ENCODE peak calls at places on chromosome 7, in seven cellular contexts. One of them, this sample, is unnamed.
A peak's percentile ranks its signal among the peaks of the same experiment; 100 is the strongest.

GRCh38 chr7:2787251-2787968 is 56.7 kb downstream of the GNA12 start:
- DNase-seq in Peyer's patch: no peak
- DNase-seq in Calu3: no peak
- DNase-seq in fibroblast of the aortic adventitia: no peak
- DNase-seq in A549: no peak
- DNase-seq in sigmoid colon: no peak
- DNase-seq in HFF-Myc: no peak
- DNase-seq in this sample: no peak

GRCh38 chr7:24842449-24843241 is 85.4 kb upstream of the GSDME start:
- DNase-seq in HFF-Myc: no peak
- DNase-seq in Peyer's patch: peak; percentile 55
- DNase-seq in A549: no peak
- DNase-seq in Calu3: peak; percentile 50
- DNase-seq in sigmoid colon: no peak
- DNase-seq in fibroblast of the aortic adventitia: peak; percentile 40
- DNase-seq in this sample: no peak

GRCh38 chr7:101436226-101436745 is 73.6 kb downstream of the COL26A1 start:
- DNase-seq in sigmoid colon: no peak
- DNase-seq in Calu3: no peak
- DNase-seq in A549: no peak
- DNase-seq in HFF-Myc: no peak
- DNase-seq in fibroblast of the aortic adventitia: no peak
- DNase-seq in Peyer's patch: no peak
- DNase-seq in this sample: no peak

GRCh38 chr7:30436046-30436445 is 42.5 kb downstream of the NOD1 start:
- DNase-seq in fibroblast of the aortic adventitia: no peak
- DNase-seq in A549: no peak
- DNase-seq in Calu3: no peak
- DNase-seq in Peyer's patch: no peak
- DNase-seq in sigmoid colon: peak; percentile 45
- DNase-seq in HFF-Myc: no peak
- DNase-seq in this sample: no peak

GRCh38 chr7:46515844-46516590 is 594.9 kb upstream of the IGFBP3 start:
- DNase-seq in A549: no peak
- DNase-seq in sigmoid colon: no peak
- DNase-seq in Calu3: peak; percentile 63
- DNase-seq in fibroblast of the aortic adventitia: no peak
- DNase-seq in Peyer's patch: no peak
- DNase-seq in HFF-Myc: no peak
- DNase-seq in this sample: no peak

GRCh38 chr7:26657139-26657753 is 207.1 kb downstream of the SKAP2 start:
- DNase-seq in Peyer's patch: no peak
- DNase-seq in Calu3: no peak
- DNase-seq in HFF-Myc: no peak
- DNase-seq in sigmoid colon: no peak
- DNase-seq in fibroblast of the aortic adventitia: no peak
- DNase-seq in A549: no peak
- DNase-seq in this sample: no peak

GRCh38 chr7:455110-455928 is 64.3 kb downstream of the PDGFA start:
- DNase-seq in fibroblast of the aortic adventitia: no peak
- DNase-seq in Calu3: peak; percentile 92
- DNase-seq in A549: no peak
- DNase-seq in Peyer's patch: no peak
- DNase-seq in sigmoid colon: no peak
- DNase-seq in HFF-Myc: no peak
- DNase-seq in this sample: peak; percentile 90

GRCh38 chr7:42152353-42153205 is 84.4 kb downstream of the GLI3 start:
- DNase-seq in sigmoid colon: no peak
- DNase-seq in fibroblast of the aortic adventitia: no peak
- DNase-seq in Calu3: no peak
- DNase-seq in HFF-Myc: no peak
- DNase-seq in A549: no peak
- DNase-seq in Peyer's patch: no peak
- DNase-seq in this sample: no peak

GRCh38 chr7:117875566-117875965 is 2.3 kb upstream of the CTTNBP2 start:
- DNase-seq in Calu3: no peak
- DNase-seq in sigmoid colon: no peak
- DNase-seq in HFF-Myc: no peak
- DNase-seq in A549: no peak
- DNase-seq in Peyer's patch: no peak
- DNase-seq in fibroblast of the aortic adventitia: no peak
- DNase-seq in this sample: no peak

GRCh38 chr7:10802011-10802410 is 171.7 kb upstream of the PHF14 start:
- DNase-seq in Peyer's patch: no peak
- DNase-seq in A549: no peak
- DNase-seq in Calu3: no peak
- DNase-seq in HFF-Myc: no peak
- DNase-seq in fibroblast of the aortic adventitia: no peak
- DNase-seq in sigmoid colon: no peak
- DNase-seq in this sample: no peak

GRCh38 chr7:23530901-23531793 is 634 bp downstream of the TRA2A start:
- DNase-seq in Peyer's patch: peak; percentile 55
- DNase-seq in HFF-Myc: no peak
- DNase-seq in Calu3: peak; percentile 65
- DNase-seq in sigmoid colon: peak; percentile 85
- DNase-seq in fibroblast of the aortic adventitia: peak; percentile 70
- DNase-seq in A549: peak; percentile 62
- DNase-seq in this sample: no peak

GRCh38 chr7:80640841-80641240 is 2.4 kb downstream of the CD36 start:
- DNase-seq in A549: no peak
- DNase-seq in sigmoid colon: no peak
- DNase-seq in HFF-Myc: no peak
- DNase-seq in Peyer's patch: no peak
- DNase-seq in fibroblast of the aortic adventitia: peak; percentile 51
- DNase-seq in Calu3: no peak
- DNase-seq in this sample: no peak

GRCh38 chr7:137728426-137728825 is 118.3 kb downstream of the DGKI start:
- DNase-seq in fibroblast of the aortic adventitia: no peak
- DNase-seq in sigmoid colon: no peak
- DNase-seq in Calu3: no peak
- DNase-seq in A549: no peak
- DNase-seq in HFF-Myc: no peak
- DNase-seq in Peyer's patch: no peak
- DNase-seq in this sample: no peak

GRCh38 chr7:128137096-128137655 is 103.9 kb upstream of the LEP start:
- DNase-seq in HFF-Myc: peak; percentile 40
- DNase-seq in Peyer's patch: no peak
- DNase-seq in Calu3: no peak
- DNase-seq in sigmoid colon: no peak
- DNase-seq in A549: no peak
- DNase-seq in fibroblast of the aortic adventitia: peak; percentile 14
- DNase-seq in this sample: no peak

GRCh38 chr7:47488969-47489342 is 93.0 kb downstream of the TNS3 start:
- DNase-seq in Calu3: no peak
- DNase-seq in sigmoid colon: no peak
- DNase-seq in fibroblast of the aortic adventitia: no peak
- DNase-seq in Peyer's patch: no peak
- DNase-seq in HFF-Myc: no peak
- DNase-seq in A549: no peak
- DNase-seq in this sample: no peak

GRCh38 chr7:26166681-26167266 is 14.8 kb downstream of the NFE2L3 start:
- DNase-seq in HFF-Myc: no peak
- DNase-seq in A549: no peak
- DNase-seq in fibroblast of the aortic adventitia: no peak
- DNase-seq in Calu3: no peak
- DNase-seq in Peyer's patch: no peak
- DNase-seq in sigmoid colon: no peak
- DNase-seq in this sample: no peak

GRCh38 chr7:69002416-69002815 is 595.9 kb upstream of the AUTS2 start:
- DNase-seq in HFF-Myc: no peak
- DNase-seq in A549: no peak
- DNase-seq in Calu3: no peak
- DNase-seq in sigmoid colon: no peak
- DNase-seq in Peyer's patch: no peak
- DNase-seq in fibroblast of the aortic adventitia: peak; percentile 68
- DNase-seq in this sample: no peak

GRCh38 chr7:149414745-149415390 is 46.0 kb downstream of the ZNF777 start:
- DNase-seq in A549: no peak
- DNase-seq in Peyer's patch: peak; percentile 48
- DNase-seq in HFF-Myc: peak; percentile 81
- DNase-seq in sigmoid colon: peak; percentile 87
- DNase-seq in Calu3: no peak
- DNase-seq in fibroblast of the aortic adventitia: peak; percentile 61
- DNase-seq in this sample: no peak

GRCh38 chr7:141497391-141497790 is 53.8 kb upstream of the AGK start:
- DNase-seq in fibroblast of the aortic adventitia: no peak
- DNase-seq in A549: no peak
- DNase-seq in Peyer's patch: no peak
- DNase-seq in Calu3: no peak
- DNase-seq in HFF-Myc: no peak
- DNase-seq in sigmoid colon: no peak
- DNase-seq in this sample: no peak

GRCh38 chr7:141501451-141501850 is 49.8 kb upstream of the AGK start:
- DNase-seq in Calu3: no peak
- DNase-seq in sigmoid colon: no peak
- DNase-seq in A549: no peak
- DNase-seq in Peyer's patch: no peak
- DNase-seq in HFF-Myc: no peak
- DNase-seq in fibroblast of the aortic adventitia: no peak
- DNase-seq in this sample: no peak

GRCh38 chr7:141495057-141495456 is 56.2 kb upstream of the AGK start:
- DNase-seq in sigmoid colon: no peak
- DNase-seq in HFF-Myc: no peak
- DNase-seq in Peyer's patch: no peak
- DNase-seq in Calu3: no peak
- DNase-seq in A549: no peak
- DNase-seq in fibroblast of the aortic adventitia: no peak
- DNase-seq in this sample: no peak

DNA sequence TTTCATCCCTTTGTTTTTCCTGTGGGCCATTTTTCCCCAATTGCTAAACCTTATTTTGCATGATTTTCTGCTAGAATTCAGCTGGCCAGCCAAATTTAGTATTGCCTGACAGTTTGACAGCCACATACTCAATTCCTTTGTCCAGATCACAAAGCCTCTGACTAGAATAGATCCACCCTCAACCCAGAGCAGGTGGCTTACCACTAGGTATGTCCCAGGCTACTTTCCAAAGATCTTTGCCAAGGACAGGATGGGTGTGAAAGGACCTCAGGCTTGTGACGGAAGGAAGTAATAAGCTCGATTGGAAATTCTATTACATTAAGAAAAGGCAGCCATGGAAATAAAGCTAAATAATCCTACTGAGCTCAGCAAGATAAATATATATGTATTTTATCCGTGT is 50.6 kb upstream of the AGK start:
- DNase-seq in A549: no peak
- DNase-seq in Calu3: no peak
- DNase-seq in sigmoid colon: no peak
- DNase-seq in Peyer's patch: no peak
- DNase-seq in fibroblast of the aortic adventitia: no peak
- DNase-seq in HFF-Myc: no peak
- DNase-seq in this sample: no peak
- TF ChIP-seq CTCF in A549: no peak
- TF ChIP-seq CTCF in Calu3: no peak
- TF ChIP-seq CTCF in sigmoid colon: no peak
- TF ChIP-seq CTCF in Peyer's patch: no peak
- TF ChIP-seq CTCF in fibroblast of the aortic adventitia: no peak
- TF ChIP-seq CTCF in HFF-Myc: no peak
- TF ChIP-seq CTCF in this sample: no peak

DNA sequence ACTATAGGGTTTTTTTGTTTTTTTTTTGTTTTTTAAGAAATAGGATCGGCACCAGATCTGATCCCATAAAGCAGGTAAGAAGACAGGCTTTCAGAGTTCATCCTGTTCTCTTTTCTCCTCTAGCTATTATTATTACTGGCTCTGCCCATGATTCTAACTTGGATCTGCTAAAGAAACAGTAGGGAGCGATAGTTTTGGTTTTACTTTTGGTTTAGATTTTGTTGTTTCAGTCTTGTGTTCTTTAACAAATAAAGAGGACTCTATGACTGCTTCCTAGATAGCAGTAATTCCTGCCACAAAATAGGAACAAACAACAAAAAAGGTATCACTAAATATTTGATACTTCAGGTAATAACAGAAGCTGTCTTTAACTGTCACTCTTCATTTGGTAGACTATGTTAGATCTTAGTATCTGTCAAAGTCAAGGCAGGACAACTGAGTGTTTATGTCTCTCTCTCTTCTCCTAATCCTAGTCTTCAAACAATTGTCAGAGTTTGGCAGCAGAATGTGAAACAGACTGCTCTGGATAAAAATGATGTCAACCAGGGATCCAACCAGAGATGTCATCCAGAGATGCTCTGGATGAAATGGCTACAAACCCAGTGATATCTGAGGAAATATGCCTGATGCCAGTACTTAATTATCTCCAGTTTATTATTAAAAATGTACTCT is 99.8 kb downstream of the KMT2C start:
- DNase-seq in Peyer's patch: no peak
- DNase-seq in A549: no peak
- DNase-seq in Calu3: no peak
- DNase-seq in fibroblast of the aortic adventitia: peak; percentile 32
- DNase-seq in HFF-Myc: no peak
- DNase-seq in sigmoid colon: no peak
- DNase-seq in this sample: no peak
- TF ChIP-seq CTCF in Peyer's patch: no peak
- TF ChIP-seq CTCF in A549: no peak
- TF ChIP-seq CTCF in Calu3: no peak
- TF ChIP-seq CTCF in fibroblast of the aortic adventitia: no peak
- TF ChIP-seq CTCF in HFF-Myc: no peak
- TF ChIP-seq CTCF in sigmoid colon: no peak
- TF ChIP-seq CTCF in this sample: no peak

GRCh38 chr7:83005410-83005809 is 157.3 kb downstream of the PCLO start:
- DNase-seq in A549: no peak
- DNase-seq in sigmoid colon: no peak
- DNase-seq in HFF-Myc: no peak
- DNase-seq in Peyer's patch: no peak
- DNase-seq in Calu3: no peak
- DNase-seq in fibroblast of the aortic adventitia: peak; percentile 1
- DNase-seq in this sample: no peak
- TF ChIP-seq CTCF in A549: peak; percentile 26
- TF ChIP-seq CTCF in sigmoid colon: no peak
- TF ChIP-seq CTCF in HFF-Myc: peak; percentile 8
- TF ChIP-seq CTCF in Peyer's patch: no peak
- TF ChIP-seq CTCF in Calu3: no peak
- TF ChIP-seq CTCF in fibroblast of the aortic adventitia: peak; percentile 7
- TF ChIP-seq CTCF in this sample: peak; percentile 70

GRCh38 chr7:123538189-123538714 is 3.9 kb upstream of the IQUB start:
- DNase-seq in Peyer's patch: no peak
- DNase-seq in sigmoid colon: no peak
- DNase-seq in HFF-Myc: peak; percentile 33
- DNase-seq in Calu3: no peak
- DNase-seq in A549: no peak
- DNase-seq in fibroblast of the aortic adventitia: peak; percentile 67
- DNase-seq in this sample: no peak

GRCh38 chr7:123538897-123539296 is 4.5 kb upstream of the IQUB start:
- DNase-seq in HFF-Myc: no peak
- DNase-seq in fibroblast of the aortic adventitia: no peak
- DNase-seq in Peyer's patch: no peak
- DNase-seq in Calu3: no peak
- DNase-seq in sigmoid colon: no peak
- DNase-seq in A549: no peak
- DNase-seq in this sample: no peak

GRCh38 chr7:123535517-123535916 is 1.1 kb upstream of the IQUB start:
- DNase-seq in sigmoid colon: no peak
- DNase-seq in HFF-Myc: no peak
- DNase-seq in fibroblast of the aortic adventitia: no peak
- DNase-seq in Calu3: no peak
- DNase-seq in A549: no peak
- DNase-seq in Peyer's patch: no peak
- DNase-seq in this sample: no peak

GRCh38 chr7:123534383-123535260 is at the start of gene IQUB:
- DNase-seq in HFF-Myc: peak; percentile 89
- DNase-seq in Peyer's patch: peak; percentile 99
- DNase-seq in fibroblast of the aortic adventitia: peak; percentile 96
- DNase-seq in A549: peak; percentile 88
- DNase-seq in sigmoid colon: peak; percentile 99
- DNase-seq in Calu3: peak; percentile 97
- DNase-seq in this sample: peak; percentile 97

GRCh38 chr7:123537026-123537642 is 2.7 kb upstream of the IQUB start:
- DNase-seq in Calu3: no peak
- DNase-seq in Peyer's patch: no peak
- DNase-seq in HFF-Myc: no peak
- DNase-seq in fibroblast of the aortic adventitia: peak; percentile 49
- DNase-seq in sigmoid colon: no peak
- DNase-seq in A549: no peak
- DNase-seq in this sample: no peak
- TF ChIP-seq CTCF in Calu3: no peak
- TF ChIP-seq CTCF in Peyer's patch: peak; percentile 43
- TF ChIP-seq CTCF in HFF-Myc: peak; percentile 25
- TF ChIP-seq CTCF in fibroblast of the aortic adventitia: peak; percentile 48
- TF ChIP-seq CTCF in sigmoid colon: no peak
- TF ChIP-seq CTCF in A549: peak; percentile 60
- TF ChIP-seq CTCF in this sample: peak; percentile 89